ENCODE peak calls at places on chromosomes 13 and 19, in five cellular contexts. K, B, D, R and T are unnamed samples.

GRCh38 chr19:4014541-4015491 is 7.3 kb downstream of the PIAS4 start:
- DNase-seq in D (no peak), B (peak), K (no peak), R (no peak), T (no peak)

GRCh38 chr19:31349160-31349881 is at the start of gene TSHZ3:
- DNase-seq in K (no peak), B (peak), R (peak), D (no peak), T (peak)

GRCh38 chr13:20891768-20892167 is 10.8 kb downstream of the XPO4 start:
- DNase-seq in K (no peak), D (no peak), B (no peak), R (no peak), T (no peak)

GRCh38 chr13:31733066-31733465 is 6.3 kb upstream of the RXFP2 start:
- DNase-seq in K (no peak), B (no peak), D (no peak), R (no peak), T (no peak)

GRCh38 chr19:5141278-5141925 is 172.5 kb downstream of the KDM4B start:
- DNase-seq in K (no peak), D (no peak), B (no peak), R (no peak), T (no peak)

GRCh38 chr19:30074741-30075460 is 132.9 kb downstream of the URI1 start:
- DNase-seq in K (no peak), B (peak), R (no peak), D (no peak), T (no peak)

GRCh38 chr13:89061821-89062220 is 1390.7 kb downstream of the SLITRK5 start:
- DNase-seq in D (no peak), R (no peak), B (no peak), K (no peak), T (no peak)

GRCh38 chr19:42067315-42067888 is 2.6 kb downstream of the GRIK5 start:
- DNase-seq in D (no peak), K (no peak), B (no peak), R (no peak), T (no peak)

GRCh38 chr13:43061496-43062280 is 38.3 kb downstream of the DNAJC15 start:
- DNase-seq in B (no peak), D (no peak), R (no peak), K (no peak), T (no peak)

GRCh38 chr13:44155422-44156293 is 218.0 kb upstream of the SERP2 start:
- DNase-seq in B (peak), K (no peak), R (peak), D (no peak), T (no peak)

GRCh38 chr19:18789883-18790565 is 1.1 kb downstream of the COMP start:
- DNase-seq in D (no peak), K (no peak), B (no peak), R (no peak), T (no peak)

GRCh38 chr13:75010941-75011340 is 471.0 kb downstream of the TBC1D4 start:
- DNase-seq in B (no peak), D (no peak), R (no peak), K (no peak), T (no peak)

GRCh38 chr13:103862525-103862924 is 796.3 kb upstream of the SLC10A2 start:
- DNase-seq in B (no peak), K (no peak), D (no peak), R (no peak), T (no peak)

GRCh38 chr19:42115705-42116104 is 16.5 kb downstream of the POU2F2 start:
- DNase-seq in K (no peak), B (no peak), R (no peak), D (no peak), T (no peak)

GRCh38 chr13:48859168-48860105 is 116.3 kb upstream of the FNDC3A start:
- DNase-seq in K (no peak), B (no peak), D (no peak), R (no peak), T (no peak)

GRCh38 chr13:52804202-52804641 is 44.2 kb downstream of the PCDH8 start:
- DNase-seq in B (no peak), D (no peak), K (no peak), R (no peak), T (no peak)

GRCh38 chr13:85313761-85314503 is 485.3 kb downstream of the SLITRK6 start:
- DNase-seq in K (no peak), B (no peak), R (no peak), D (no peak), T (peak)

GRCh38 chr19:38298841-38299680 is 5.0 kb upstream of the C19orf33 start:
- DNase-seq in K (no peak), R (no peak), B (no peak), D (no peak), T (no peak)

GRCh38 chr19:11088508-11089253 is 582 bp upstream of the LDLR start:
- DNase-seq in B (peak), K (no peak), R (no peak), D (no peak), T (no peak)

GRCh38 chr13:27005556-27005955 is 166.1 kb downstream of the USP12 start:
- DNase-seq in R (no peak), B (peak), D (no peak), K (no peak), T (no peak)

GRCh38 chr19:49932731-49933131 is 3.4 kb upstream of the NUP62 start:
- DNase-seq in D (no peak), B (no peak), R (no peak), K (no peak), T (no peak)